ENCODE peak calls at places on chromosomes 12 and 14, in seven cellular contexts. X is EL; P is NCI-H460; W is lung microvascular endothelial cell; Y is GM10248; K is activated naive CD4-positive, alpha-beta T cell treated with anti-CD3 and anti-CD28 coated beads, Interleukin-2, amount 50 U/mL, for 72 hours; B is T-cell. L is an unnamed sample.
A peak's percentile ranks its signal among the peaks of the same experiment; 100 is the strongest.

GRCh38 chr14:90632868-90633267 is 183.4 kb downstream of the TTC7B start:
- DNase-seq in K (no peak), W (no peak), P (no peak), X (no peak), B (no peak), Y (no peak), L (no peak)

GRCh38 chr12:89384050-89384749 is 31.9 kb upstream of the DUSP6 start:
- DNase-seq in P (no peak), Y (no peak), W (peak; percentile 73), B (no peak), X (peak; percentile 90), K (no peak), L (peak; percentile 98)

GRCh38 chr14:86604546-86604945 is 1074.6 kb downstream of the FLRT2 start:
- DNase-seq in P (no peak), K (no peak), B (no peak), Y (no peak), X (peak; percentile 36), W (no peak), L (no peak)

GRCh38 chr14:23454445-23454856 is 15.1 kb upstream of the NGDN start:
- DNase-seq in K (no peak), B (no peak), Y (no peak), W (no peak), X (no peak), P (no peak), L (no peak)

GRCh38 chr14:100888789-100889315 is 14.7 kb downstream of the RTL1 start:
- DNase-seq in K (no peak), W (no peak), Y (no peak), B (no peak), X (no peak), P (no peak), L (peak; percentile 39)

GRCh38 chr12:131747771-131748170 is 36.9 kb downstream of the SFSWAP start:
- DNase-seq in X (no peak), W (no peak), B (no peak), P (no peak), Y (no peak), K (no peak), L (no peak)

GRCh38 chr14:31207746-31208545 is at the start of gene HECTD1:
- DNase-seq in X (peak; percentile 90), B (peak; percentile 90), Y (peak; percentile 93), P (peak; percentile 89), W (peak; percentile 88), K (peak; percentile 88), L (peak; percentile 88)

GRCh38 chr14:86038401-86038985 is 508.5 kb downstream of the FLRT2 start:
- DNase-seq in Y (peak; percentile 22), X (peak; percentile 52), P (peak; percentile 51), W (peak; percentile 60), K (no peak), B (peak; percentile 14), L (peak; percentile 76)